ENCODE peak calls at places on chromosomes 5 and 9, in four cellular contexts. V is SK-N-SH, W is HepG2, N is GM12878. Z is an unnamed sample.

GRCh38 chr9:123174887-123175518 is 93.4 kb downstream of the STRBP start:
- DNase-seq in V (no peak), W (no peak), N (peak; percentile 75), Z (no peak)

GRCh38 chr9:133377721-133378216 is 1.6 kb downstream of the STKLD1 start:
- DNase-seq in V (no peak), W (peak; percentile 62), N (no peak), Z (peak; percentile 70)

GRCh38 chr9:100473271-100474081 is 527 bp downstream of the TMEFF1 start:
- DNase-seq in V (peak; percentile 81), W (no peak), N (no peak), Z (peak; percentile 57)

GRCh38 chr5:31664566-31664965 is 25.6 kb downstream of the PDZD2 start:
- DNase-seq in V (peak; percentile 27), W (peak; percentile 55), N (no peak), Z (peak; percentile 52)

GRCh38 chr5:154743812-154744211 is 11.4 kb upstream of the LARP1 start:
- DNase-seq in V (peak; percentile 42), W (no peak), N (no peak), Z (no peak)

GRCh38 chr5:139684881-139685749 is 37.0 kb downstream of the CXXC5 start:
- DNase-seq in V (peak; percentile 76), W (no peak), N (no peak), Z (no peak)

GRCh38 chr5:98772415-98773213 is 849 bp upstream of the RGMB start:
- DNase-seq in V (peak; percentile 70), W (peak; percentile 62), N (no peak), Z (no peak)

GRCh38 chr9:129714393-129715051 is 38.3 kb downstream of the PTGES start:
- DNase-seq in V (no peak), W (no peak), N (no peak), Z (no peak)

GRCh38 chr5:67515020-67515689 is 318.6 kb upstream of the CD180 start:
- DNase-seq in V (no peak), W (no peak), N (no peak), Z (no peak)

GRCh38 chr9:137987244-137988030 is 109.9 kb downstream of the CACNA1B start:
- DNase-seq in V (no peak), W (no peak), N (no peak), Z (no peak)

GRCh38 chr5:69130241-69130640 is 36.4 kb downstream of the SLC30A5 start:
- DNase-seq in V (no peak), W (no peak), N (no peak), Z (no peak)

GRCh38 chr5:4015709-4016108 is 420.1 kb downstream of the IRX1 start:
- DNase-seq in V (no peak), W (no peak), N (no peak), Z (no peak)

GRCh38 chr5:41418220-41419031 is 92.0 kb downstream of the PLCXD3 start:
- DNase-seq in V (no peak), W (no peak), N (no peak), Z (no peak)

GRCh38 chr9:18906656-18907395 is 126.2 kb downstream of the SAXO1 start:
- DNase-seq in V (no peak), W (no peak), N (no peak), Z (no peak)

GRCh38 chr9:98083566-98084135 is 27.1 kb downstream of the NANS start:
- DNase-seq in V (no peak), W (no peak), N (no peak), Z (peak; percentile 50)

GRCh38 chr5:51651889-51652288 is 268.6 kb downstream of the ISL1 start:
- DNase-seq in V (no peak), W (no peak), N (no peak), Z (no peak)

GRCh38 chr9:137138058-137138697 is 776 bp upstream of the GRIN1 start:
- DNase-seq in V (peak; percentile 96), W (no peak), N (no peak), Z (peak; percentile 52)

GRCh38 chr5:102937916-102938315 is 182.0 kb downstream of the GIN1 start:
- DNase-seq in V (no peak), W (no peak), N (no peak), Z (no peak)

GRCh38 chr9:82108881-82109280 is 120.3 kb downstream of the SPATA31D1 start:
- DNase-seq in V (no peak), W (no peak), N (no peak), Z (no peak)

GRCh38 chr5:158609729-158610128 is 490.0 kb downstream of the EBF1 start:
- DNase-seq in V (no peak), W (no peak), N (no peak), Z (no peak)

GRCh38 chr9:110714314-110714713 is 45.7 kb downstream of the MUSK start:
- DNase-seq in V (no peak), W (no peak), N (no peak), Z (no peak)

GRCh38 chr5:10704949-10705621 is 55.9 kb downstream of the DAP start:
- DNase-seq in V (no peak), W (no peak), N (no peak), Z (peak; percentile 48)

GRCh38 chr5:6480133-6481051 is 31.7 kb downstream of the UBE2QL1 start:
- DNase-seq in V (no peak), W (no peak), N (peak; percentile 67), Z (peak; percentile 38)

GRCh38 chr9:120306088-120306487 is 273.9 kb downstream of the CDK5RAP2 start:
- DNase-seq in V (no peak), W (no peak), N (no peak), Z (no peak)

GRCh38 chr5:136780518-136780917 is 415.2 kb upstream of the TRPC7 start:
- DNase-seq in V (no peak), W (no peak), N (no peak), Z (no peak)

GRCh38 chr5:136776022-136776927 is 410.9 kb upstream of the TRPC7 start:
- DNase-seq in V (no peak), W (no peak), N (no peak), Z (no peak)

GRCh38 chr5:136781464-136781863 is 416.1 kb upstream of the TRPC7 start:
- DNase-seq in V (no peak), W (no peak), N (no peak), Z (no peak)
- TF ChIP-seq NFIC in V (no peak), W (no peak), N (no peak), Z (no peak)

GRCh38 chr9:114869845-114870244 is 60.5 kb downstream of the TNFSF8 start:
- DNase-seq in V (no peak), W (peak; percentile 70), N (no peak), Z (no peak)
- TF ChIP-seq NFIC in V (no peak), W (no peak), N (no peak), Z (no peak)

GRCh38 chr9:93151097-93151784 is 17.2 kb upstream of the NINJ1 start:
- DNase-seq in V (no peak), W (no peak), N (no peak), Z (no peak)

GRCh38 chr9:93155716-93156474 is 21.8 kb upstream of the NINJ1 start:
- DNase-seq in V (no peak), W (no peak), N (no peak), Z (no peak)

GRCh38 chr9:93156475-93157008 is 22.5 kb upstream of the NINJ1 start:
- DNase-seq in V (no peak), W (no peak), N (peak; percentile 48), Z (no peak)

GRCh38 chr9:93149361-93149760 is 15.3 kb upstream of the NINJ1 start:
- DNase-seq in V (no peak), W (no peak), N (no peak), Z (no peak)

DNA sequence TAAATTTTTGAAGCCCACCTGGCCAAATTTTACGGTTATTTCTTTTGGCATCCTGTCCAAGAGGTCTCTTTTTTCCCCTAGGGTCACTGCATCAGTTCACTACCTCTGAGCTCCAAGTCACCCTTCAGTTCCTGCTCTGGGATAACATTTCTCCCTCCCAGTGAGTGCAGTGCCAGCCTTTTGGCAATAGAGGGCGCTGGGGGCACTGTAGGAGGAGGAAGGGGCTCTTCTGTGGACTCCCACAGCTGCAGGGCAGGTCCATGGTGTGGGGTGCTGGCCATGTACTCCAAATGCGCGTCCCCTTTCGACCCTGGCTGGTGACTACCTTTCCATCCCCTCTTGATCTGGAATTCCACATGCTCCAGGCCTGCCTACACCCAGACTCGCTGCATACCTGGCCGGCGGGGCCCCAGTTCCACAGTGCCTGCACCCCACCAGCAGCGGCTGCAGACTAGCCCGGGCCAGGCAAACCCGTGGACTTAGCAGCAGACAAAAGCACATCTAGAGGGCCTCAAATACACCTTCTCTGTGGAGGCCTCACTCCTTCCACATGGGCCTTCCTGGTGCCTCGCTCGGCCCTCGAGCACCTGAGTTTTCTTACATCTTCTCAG is 20.3 kb upstream of the NINJ1 start:
- DNase-seq in V (peak; percentile 80), W (peak; percentile 58), N (no peak), Z (peak; percentile 69)
- TF ChIP-seq NFIC in V (no peak), W (no peak), N (no peak), Z (no peak)

DNA sequence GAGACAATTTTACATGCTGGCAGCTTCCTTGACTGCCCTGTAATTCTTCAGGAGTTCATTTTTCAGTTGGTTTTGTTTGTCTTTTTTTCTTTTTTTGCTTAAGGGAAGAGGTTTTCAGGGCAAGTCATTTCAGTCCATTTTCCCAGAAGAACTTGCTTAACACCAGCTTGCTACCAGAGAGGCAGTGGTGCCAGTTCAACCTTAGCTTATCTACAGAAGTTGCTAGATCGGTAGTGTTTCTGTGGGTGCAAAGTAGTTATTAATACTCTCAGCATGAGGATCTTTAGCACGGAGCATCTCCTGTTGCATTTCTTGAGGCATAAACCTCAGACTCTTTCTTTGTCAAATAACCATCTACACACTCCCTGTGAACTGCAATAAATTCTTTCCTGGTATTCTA is 1.1 kb downstream of the SPEF2 start:
- DNase-seq in V (no peak), W (no peak), N (no peak), Z (no peak)
- TF ChIP-seq NFIC in V (no peak), W (no peak), N (no peak), Z (no peak)

GRCh38 chr9:34809504-34810186 is 99.7 kb upstream of the CCL21 start:
- DNase-seq in V (peak; percentile 78), W (no peak), N (no peak), Z (peak; percentile 20)
- TF ChIP-seq NFIC in V (no peak), W (no peak), N (no peak), Z (no peak)

GRCh38 chr9:128372188-128372641 is 1.0 kb downstream of the URM1 start:
- DNase-seq in V (no peak), W (no peak), N (no peak), Z (no peak)

GRCh38 chr9:128371622-128372117 is 496 bp downstream of the URM1 start:
- DNase-seq in V (no peak), W (no peak), N (no peak), Z (no peak)

GRCh38 chr9:128374221-128374675 is 3.1 kb downstream of the URM1 start:
- DNase-seq in V (no peak), W (no peak), N (no peak), Z (no peak)

GRCh38 chr9:128370752-128371621 is at the start of gene URM1:
- DNase-seq in V (peak; percentile 97), W (peak; percentile 93), N (peak; percentile 73), Z (peak; percentile 98)

GRCh38 chr9:128372784-128373183 is 1.6 kb downstream of the URM1 start:
- DNase-seq in V (no peak), W (no peak), N (no peak), Z (no peak)
- TF ChIP-seq NFIC in V (no peak), W (no peak), N (no peak), Z (no peak)